ENCODE peak calls at places on chromosomes 7 and 10, in five cellular contexts. M is AG10803, X is NCI-H460, Y is lower lobe of right lung, T is iris pigment epithelial cell. Z is an unnamed sample.

GRCh38 chr7:119197872-119198527 is 973.5 kb downstream of the ANKRD7 start:
- DNase-seq in X (peak), M (peak), Y (no peak), T (peak), Z (peak)

GRCh38 chr7:131011976-131012375 is 278.0 kb upstream of the KLF14 start:
- DNase-seq in M (peak), Y (no peak), T (peak), X (no peak), Z (peak)

GRCh38 chr10:123459371-123460224 is 206.6 kb upstream of the GPR26 start:
- DNase-seq in T (no peak), M (no peak), X (no peak), Y (no peak), Z (no peak)

GRCh38 chr10:132162021-132162531 is 24.7 kb upstream of the DPYSL4 start:
- DNase-seq in T (no peak), M (no peak), X (no peak), Y (peak), Z (no peak)

GRCh38 chr7:99204078-99204477 is 3.8 kb downstream of the KPNA7 start:
- DNase-seq in X (no peak), T (no peak), M (no peak), Y (no peak), Z (no peak)

GRCh38 chr10:89929282-89930026 is 228.1 kb downstream of the KIF20B start:
- DNase-seq in M (no peak), Y (no peak), T (no peak), X (no peak), Z (no peak)

GRCh38 chr7:134643131-134643530 is 3.5 kb upstream of the BPGM start:
- DNase-seq in X (no peak), Y (no peak), M (no peak), T (no peak), Z (no peak)

GRCh38 chr7:139092090-139092796 is 17.3 kb downstream of the ZC3HAV1 start:
- DNase-seq in X (no peak), T (no peak), M (no peak), Y (no peak), Z (no peak)

GRCh38 chr10:45627412-45628048 is 45.0 kb downstream of the ZFAND4 start:
- DNase-seq in T (peak), X (no peak), M (no peak), Y (no peak), Z (no peak)

GRCh38 chr10:95373660-95374059 is 82.9 kb upstream of the PDLIM1 start:
- DNase-seq in T (no peak), X (no peak), M (no peak), Y (no peak), Z (no peak)

GRCh38 chr10:43230101-43230908 is 36.6 kb downstream of the RASGEF1A start:
- DNase-seq in T (no peak), M (no peak), X (no peak), Y (peak), Z (no peak)

GRCh38 chr10:61063911-61064310 is 119.9 kb upstream of the RHOBTB1 start:
- DNase-seq in T (peak), Y (no peak), M (no peak), X (no peak), Z (no peak)

GRCh38 chr7:134293029-134293740 is 23.5 kb downstream of the SLC35B4 start:
- DNase-seq in X (no peak), M (no peak), T (no peak), Y (peak), Z (no peak)

GRCh38 chr10:13795653-13796555 is 209.1 kb downstream of the PRPF18 start:
- DNase-seq in M (no peak), Y (no peak), T (no peak), X (no peak), Z (no peak)

GRCh38 chr10:12055722-12056121 is 13.0 kb upstream of the DHTKD1 start:
- DNase-seq in T (no peak), Y (no peak), M (no peak), X (no peak), Z (no peak)

GRCh38 chr10:111316607-111317006 is 239.8 kb downstream of the ADRA2A start:
- DNase-seq in X (no peak), T (no peak), Y (no peak), M (no peak), Z (no peak)

GRCh38 chr10:776772-777171 is 87.3 kb upstream of the DIP2C start:
- DNase-seq in Y (no peak), T (no peak), X (no peak), M (no peak), Z (no peak)

GRCh38 chr10:72379062-72379461 is 24.3 kb upstream of the DNAJB12 start:
- DNase-seq in M (no peak), T (peak), Y (no peak), X (no peak), Z (no peak)

GRCh38 chr10:132836832-132837540 is 51.0 kb upstream of the NKX6-2 start:
- DNase-seq in M (peak), T (peak), Y (no peak), X (peak), Z (peak)

GRCh38 chr10:73577788-73578187 is 13.4 kb downstream of the USP54 start:
- DNase-seq in M (peak), Y (peak), X (no peak), T (peak), Z (no peak)

GRCh38 chr7:4000139-4000538 is 682.0 kb upstream of the FOXK1 start:
- DNase-seq in X (no peak), M (no peak), T (no peak), Y (no peak), Z (no peak)

GRCh38 chr7:29442146-29442545 is 121.5 kb upstream of the PRR15 start:
- DNase-seq in X (no peak), Y (no peak), T (peak), M (no peak), Z (no peak)

GRCh38 chr7:134327896-134328295 is 11.2 kb upstream of the SLC35B4 start:
- DNase-seq in M (peak), T (peak), X (peak), Y (no peak), Z (no peak)

GRCh38 chr7:130930260-130930659 is 196.3 kb upstream of the KLF14 start:
- DNase-seq in T (peak), M (no peak), X (no peak), Y (no peak), Z (no peak)

GRCh38 chr7:1743481-1744230 is 73.6 kb downstream of the ELFN1 start:
- DNase-seq in X (no peak), T (no peak), Y (no peak), M (no peak), Z (no peak)

GRCh38 chr10:4834896-4835405 is 8.9 kb downstream of the AKR1E2 start:
- DNase-seq in M (no peak), Y (no peak), X (no peak), T (no peak), Z (no peak)

GRCh38 chr10:16967000-16967865 is 150.0 kb upstream of the RSU1 start:
- DNase-seq in T (peak), M (peak), Y (no peak), X (peak), Z (no peak)

GRCh38 chr7:27182861-27183681 is 2.0 kb downstream of the HOXA11 start:
- DNase-seq in M (no peak), Y (peak), T (no peak), X (no peak), Z (no peak)

GRCh38 chr7:66157060-66157459 is 42.4 kb downstream of the CRCP start:
- DNase-seq in Y (no peak), M (peak), X (no peak), T (no peak), Z (no peak)

GRCh38 chr7:87231243-87231642 is 11.7 kb upstream of the TMEM243 start:
- DNase-seq in Y (no peak), X (no peak), M (no peak), T (no peak), Z (no peak)

GRCh38 chr10:88097092-88097894 is 233.9 kb downstream of the PTEN start:
- DNase-seq in Y (no peak), X (no peak), M (peak), T (no peak), Z (no peak)

GRCh38 chr7:113060100-113060499 is 26.5 kb downstream of the GPR85 start:
- DNase-seq in Y (no peak), M (no peak), X (no peak), T (no peak), Z (no peak)

GRCh38 chr10:17981766-17982380 is 30.2 kb downstream of the SLC39A12 start:
- DNase-seq in X (peak), Y (no peak), M (peak), T (peak), Z (peak)

GRCh38 chr10:61842755-61843497 is 58.6 kb upstream of the ARID5B start:
- DNase-seq in M (peak), T (peak), X (no peak), Y (no peak), Z (no peak)

GRCh38 chr7:29370531-29371314 is 176.1 kb downstream of the CHN2 start:
- DNase-seq in Y (no peak), T (peak), M (no peak), X (no peak), Z (peak)

GRCh38 chr10:14910953-14911352 is 32.3 kb downstream of the SUV39H2 start:
- DNase-seq in T (no peak), Y (no peak), M (no peak), X (no peak), Z (no peak)

Z was measured in LoVo.